ENCODE peak calls at places on chromosomes 11 and 22, in five cellular contexts. Z, U, D, K and J are unnamed samples.

GRCh38 chr11:45652781-45653180 is 12.6 kb downstream of the CHST1 start:
- DNase-seq in K (no peak), D (no peak), U (no peak), Z (peak), J (peak)

GRCh38 chr11:13667245-13667644 is 1.2 kb upstream of the FAR1 start:
- DNase-seq in Z (no peak), D (no peak), K (no peak), U (no peak), J (no peak)

GRCh38 chr11:117613521-117613920 is 183.5 kb downstream of the DSCAML1 start:
- DNase-seq in K (no peak), U (no peak), D (peak), Z (no peak), J (peak)

GRCh38 chr11:114147389-114148382 is 88.2 kb downstream of the ZBTB16 start:
- DNase-seq in Z (no peak), K (no peak), U (no peak), D (no peak), J (no peak)

GRCh38 chr11:33478111-33478573 is 221.0 kb downstream of the HIPK3 start:
- DNase-seq in D (peak), K (no peak), U (no peak), Z (no peak), J (no peak)

GRCh38 chr22:46042786-46043185 is 65.8 kb upstream of the WNT7B start:
- DNase-seq in U (no peak), K (no peak), D (no peak), Z (no peak), J (peak)

GRCh38 chr11:29184939-29185890 is 831.6 kb downstream of the KCNA4 start:
- DNase-seq in D (no peak), Z (peak), K (no peak), U (peak), J (no peak)

GRCh38 chr22:38120359-38121110 is 10.1 kb upstream of the BAIAP2L2 start:
- DNase-seq in Z (no peak), K (no peak), U (no peak), D (peak), J (no peak)

GRCh38 chr11:130827697-130828377 is 88.4 kb downstream of the SNX19 start:
- DNase-seq in D (peak), U (peak), K (peak), Z (peak), J (peak)